ENCODE peak calls at places on chromosomes 5 and 9, in ten cellular contexts. P is stimulated activated CD8-positive, alpha-beta memory T cell treated with anti-CD3 and anti-CD28 coated beads, Interleukin-15, amount 100 ng/mL, for 4 hours; N is midbrain; E is effector memory CD4-positive, alpha-beta T cell; R is M059J; V is NCI-H1436 treated with DMSO at 0.1 percent for 48 hours; H is left lung; F is bronchial epithelial cell; L is KBM-7; S is fibroblast of lung. A is an unnamed sample.

GRCh38 chr5:96433066-96433447 is at the start of gene PCSK1:
- DNase-seq in P (no peak), V (peak), H (no peak), E (no peak), S (no peak), F (no peak), L (no peak), N (no peak), R (peak), A (no peak)

GRCh38 chr9:134010774-134011173 is 14.5 kb upstream of the BRD3OS start:
- DNase-seq in L (no peak), F (no peak), E (no peak), P (no peak), S (no peak), R (peak), V (no peak), H (no peak), N (no peak), A (no peak)

GRCh38 chr5:57627661-57628060 is 145.1 kb upstream of the ACTBL2 start:
- DNase-seq in H (no peak), P (no peak), S (no peak), F (peak), R (no peak), E (no peak), N (no peak), V (no peak), L (no peak), A (no peak)

GRCh38 chr5:62431735-62432617 is 19.4 kb downstream of the IPO11 start:
- DNase-seq in R (no peak), N (peak), V (no peak), F (no peak), P (no peak), H (no peak), E (no peak), S (peak), L (no peak), A (no peak)

GRCh38 chr5:133454442-133454841 is 157.9 kb downstream of the FSTL4 start:
- DNase-seq in P (no peak), N (no peak), H (no peak), S (no peak), R (no peak), L (no peak), F (no peak), V (no peak), E (no peak), A (no peak)

GRCh38 chr9:133331221-133331620 is 4.8 kb downstream of the SURF6 start:
- DNase-seq in S (no peak), N (no peak), R (no peak), H (peak), L (no peak), F (no peak), V (no peak), P (no peak), E (no peak), A (no peak)

GRCh38 chr5:150615141-150615699 is 25.2 kb upstream of the SYNPO start:
- DNase-seq in E (no peak), N (no peak), S (peak), P (no peak), V (no peak), R (no peak), H (no peak), L (no peak), F (peak), A (no peak)

GRCh38 chr5:64015824-64016223 is 53.6 kb upstream of the HTR1A start:
- DNase-seq in S (no peak), L (no peak), H (no peak), E (no peak), P (no peak), F (no peak), V (no peak), N (no peak), R (no peak), A (no peak)

GRCh38 chr5:179608131-179608581 is 15.3 kb downstream of the HNRNPH1 start:
- DNase-seq in V (no peak), S (peak), E (no peak), F (no peak), R (no peak), L (no peak), P (no peak), H (no peak), N (no peak), A (no peak)

GRCh38 chr5:107092695-107093094 is 578.0 kb downstream of the EFNA5 start:
- DNase-seq in V (no peak), L (no peak), R (peak), S (no peak), F (peak), N (no peak), P (no peak), H (no peak), E (no peak), A (no peak)

GRCh38 chr5:138495351-138495750 is 30.1 kb downstream of the EGR1 start:
- DNase-seq in L (no peak), V (no peak), N (no peak), P (no peak), H (no peak), R (no peak), S (no peak), F (peak), E (no peak), A (no peak)

GRCh38 chr9:5869315-5870019 is 21.2 kb upstream of the MLANA start:
- DNase-seq in P (no peak), S (no peak), E (no peak), F (peak), L (peak), V (no peak), N (no peak), H (no peak), R (peak), A (no peak)

GRCh38 chr5:122151640-122152039 is 22.3 kb downstream of the ZNF474 start:
- DNase-seq in F (peak), E (no peak), V (no peak), H (no peak), R (peak), P (no peak), L (no peak), N (no peak), S (peak), A (no peak)

GRCh38 chr9:136021891-136022681 is 60.9 kb upstream of the UBAC1 start:
- DNase-seq in N (no peak), S (no peak), E (no peak), F (no peak), L (no peak), P (no peak), V (no peak), R (no peak), H (no peak), A (no peak)

GRCh38 chr5:40879163-40879942 is 29.9 kb upstream of the C7 start:
- DNase-seq in R (peak), P (no peak), F (peak), S (peak), N (peak), L (peak), H (no peak), V (no peak), E (no peak), A (no peak)

GRCh38 chr5:38938424-38938823 is 92.6 kb downstream of the OSMR start:
- DNase-seq in R (peak), P (no peak), V (no peak), H (no peak), N (no peak), S (peak), E (no peak), L (no peak), F (no peak), A (no peak)

GRCh38 chr5:172985596-172985995 is 2.0 kb downstream of the ATP6V0E1 start:
- DNase-seq in R (peak), E (no peak), H (no peak), V (no peak), P (no peak), N (no peak), L (no peak), F (peak), S (no peak), A (no peak)

GRCh38 chr5:97042981-97043380 is 99.4 kb downstream of the LIX1 start:
- DNase-seq in V (no peak), L (no peak), N (no peak), E (no peak), H (no peak), R (no peak), F (peak), P (no peak), S (no peak), A (no peak)

GRCh38 chr9:99466104-99466503 is 244.0 kb downstream of the SEC61B start:
- DNase-seq in P (no peak), N (no peak), L (no peak), H (no peak), V (no peak), E (no peak), F (no peak), S (no peak), R (peak), A (no peak)

GRCh38 chr5:159155960-159156359 is 53.4 kb downstream of the RNF145 start:
- DNase-seq in L (no peak), F (no peak), R (no peak), V (no peak), P (no peak), S (no peak), E (no peak), H (no peak), N (no peak), A (no peak)

GRCh38 chr9:133417541-133418461 is at the start of gene REXO4:
- DNase-seq in R (peak), V (no peak), L (peak), N (peak), E (peak), H (peak), F (peak), P (peak), S (peak), A (peak)

GRCh38 chr9:89359018-89359417 is 40.7 kb downstream of the SECISBP2 start:
- DNase-seq in E (no peak), P (no peak), V (no peak), N (peak), H (no peak), S (no peak), L (no peak), F (no peak), R (no peak), A (no peak)

GRCh38 chr9:77011973-77012817 is 7.3 kb upstream of the FOXB2 start:
- DNase-seq in F (no peak), S (peak), N (peak), P (no peak), H (peak), V (no peak), L (peak), R (no peak), E (peak), A (no peak)

GRCh38 chr9:97938081-97938644 is at the start of gene HEMGN:
- DNase-seq in H (no peak), S (no peak), L (peak), P (no peak), V (no peak), N (no peak), F (no peak), R (no peak), E (peak), A (no peak)

A was measured in cerebellar nuclear complex.